ENCODE peak calls at places on chromosome 11, in eight cellular contexts. B is suprapubic skin, J is breast epithelium, Z is uterus, C is Peyer's patch, V is gastrocnemius medialis, L is GM12891, K is spleen. W is an unnamed sample.

GRCh38 chr11:122069946-122070345 is 46.1 kb downstream of the BLID start:
- DNase-seq in B (no peak), J (no peak), Z (peak), C (peak), V (no peak), L (no peak), K (no peak), W (no peak)

GRCh38 chr11:1140642-1141490 is 16.9 kb upstream of the MUC5AC start:
- DNase-seq in B (no peak), J (peak), Z (no peak), C (peak), V (no peak), L (no peak), K (no peak), W (no peak)

GRCh38 chr11:102421262-102421661 is 31.3 kb downstream of the TMEM123 start:
- DNase-seq in B (no peak), J (no peak), Z (no peak), C (no peak), V (no peak), L (no peak), K (no peak), W (no peak)

GRCh38 chr11:63915961-63916836 is 765 bp downstream of the RCOR2 start:
- DNase-seq in B (no peak), J (no peak), Z (peak), C (peak), V (no peak), L (no peak), K (peak), W (peak)

GRCh38 chr11:641806-642370 is 4.8 kb downstream of the DRD4 start:
- DNase-seq in B (no peak), J (no peak), Z (no peak), C (no peak), V (no peak), L (no peak), K (no peak), W (no peak)

GRCh38 chr11:15275141-15275540 is 160.4 kb downstream of the INSC start:
- DNase-seq in B (no peak), J (no peak), Z (no peak), C (no peak), V (no peak), L (no peak), K (no peak), W (no peak)

GRCh38 chr11:116414357-116414756 is 358.4 kb downstream of the BUD13 start:
- DNase-seq in B (no peak), J (no peak), Z (no peak), C (no peak), V (no peak), L (no peak), K (no peak), W (no peak)

GRCh38 chr11:67303989-67304411 is 670 bp downstream of the SSH3 start:
- DNase-seq in B (peak), J (peak), Z (peak), C (no peak), V (no peak), L (no peak), K (peak), W (no peak)

GRCh38 chr11:116736763-116737162 is 36.0 kb downstream of the BUD13 start:
- DNase-seq in B (no peak), J (no peak), Z (no peak), C (no peak), V (no peak), L (no peak), K (peak), W (peak)

GRCh38 chr11:112440518-112440917 is 179.9 kb upstream of the PLET1 start:
- DNase-seq in B (no peak), J (no peak), Z (no peak), C (no peak), V (no peak), L (no peak), K (no peak), W (no peak)

GRCh38 chr11:88104408-88104807 is 70.8 kb downstream of the RAB38 start:
- DNase-seq in B (no peak), J (no peak), Z (no peak), C (no peak), V (no peak), L (no peak), K (no peak), W (no peak)

GRCh38 chr11:132248585-132248984 is 878.2 kb downstream of the NTM start:
- DNase-seq in B (no peak), J (no peak), Z (no peak), C (no peak), V (no peak), L (no peak), K (no peak), W (no peak)

GRCh38 chr11:26623076-26623666 is 51.1 kb upstream of the MUC15 start:
- DNase-seq in B (no peak), J (no peak), Z (no peak), C (no peak), V (no peak), L (no peak), K (no peak), W (no peak)

GRCh38 chr11:33543823-33544222 is 156.8 kb downstream of the C11orf91 start:
- DNase-seq in B (no peak), J (no peak), Z (no peak), C (no peak), V (no peak), L (no peak), K (no peak), W (no peak)

GRCh38 chr11:2148253-2149000 is 9.2 kb upstream of the IGF2 start:
- DNase-seq in B (no peak), J (no peak), Z (no peak), C (no peak), V (no peak), L (no peak), K (no peak), W (no peak)

GRCh38 chr11:57638005-57638760 is 11.5 kb downstream of the YPEL4 start:
- DNase-seq in B (no peak), J (no peak), Z (peak), C (no peak), V (no peak), L (no peak), K (no peak), W (no peak)

GRCh38 chr11:44618561-44619425 is 53.3 kb downstream of the CD82 start:
- DNase-seq in B (peak), J (peak), Z (peak), C (peak), V (no peak), L (no peak), K (peak), W (no peak)

GRCh38 chr11:31872074-31872440 is 60.9 kb upstream of the PAX6 start:
- DNase-seq in B (no peak), J (no peak), Z (no peak), C (no peak), V (no peak), L (no peak), K (no peak), W (no peak)

GRCh38 chr11:116927163-116927772 is 89.8 kb upstream of the APOA1 start:
- DNase-seq in B (no peak), J (no peak), Z (no peak), C (peak), V (no peak), L (no peak), K (no peak), W (peak)

GRCh38 chr11:126456089-126456488 is 100.6 kb downstream of the ST3GAL4 start:
- DNase-seq in B (no peak), J (no peak), Z (no peak), C (no peak), V (no peak), L (no peak), K (no peak), W (no peak)

GRCh38 chr11:57163160-57163868 is 18.4 kb upstream of the LRRC55 start:
- DNase-seq in B (no peak), J (no peak), Z (no peak), C (no peak), V (no peak), L (no peak), K (no peak), W (no peak)

GRCh38 chr11:45900916-45901617 is 6.0 kb downstream of the FREY1 start:
- DNase-seq in B (no peak), J (no peak), Z (peak), C (no peak), V (no peak), L (no peak), K (no peak), W (no peak)

GRCh38 chr11:79113099-79113498 is 327.7 kb downstream of the TENM4 start:
- DNase-seq in B (no peak), J (no peak), Z (no peak), C (no peak), V (no peak), L (no peak), K (no peak), W (no peak)

GRCh38 chr11:45909594-45910475 is 2.8 kb upstream of the FREY1 start:
- DNase-seq in B (no peak), J (no peak), Z (no peak), C (no peak), V (no peak), L (no peak), K (no peak), W (no peak)

GRCh38 chr11:47467372-47467771 is 18.4 kb upstream of the RAPSN start:
- DNase-seq in B (no peak), J (no peak), Z (no peak), C (no peak), V (no peak), L (no peak), K (peak), W (no peak)

GRCh38 chr11:83219095-83219494 is 25.6 kb downstream of the ANKRD42 start:
- DNase-seq in B (no peak), J (no peak), Z (no peak), C (no peak), V (no peak), L (no peak), K (no peak), W (no peak)

GRCh38 chr11:59267738-59268475 is 55.2 kb upstream of the MPEG1 start:
- DNase-seq in B (no peak), J (no peak), Z (no peak), C (no peak), V (no peak), L (no peak), K (no peak), W (no peak)

GRCh38 chr11:20544536-20545237 is 54.7 kb upstream of the SLC6A5 start:
- DNase-seq in B (no peak), J (no peak), Z (no peak), C (no peak), V (no peak), L (no peak), K (no peak), W (no peak)

GRCh38 chr11:17519486-17519885 is 24.7 kb downstream of the USH1C start:
- DNase-seq in B (no peak), J (no peak), Z (no peak), C (no peak), V (no peak), L (no peak), K (no peak), W (no peak)

GRCh38 chr11:128509990-128510389 is 77.4 kb downstream of the ETS1 start:
- DNase-seq in B (no peak), J (no peak), Z (no peak), C (no peak), V (no peak), L (no peak), K (no peak), W (no peak)

GRCh38 chr11:72753341-72754148 is 1.3 kb upstream of the ARAP1 start:
- DNase-seq in B (no peak), J (no peak), Z (no peak), C (no peak), V (no peak), L (no peak), K (no peak), W (no peak)

GRCh38 chr11:122105009-122105828 is 10.8 kb downstream of the BLID start:
- DNase-seq in B (no peak), J (no peak), Z (no peak), C (no peak), V (no peak), L (no peak), K (no peak), W (no peak)

GRCh38 chr11:66810576-66811185 is 32.6 kb upstream of the RCE1 start:
- DNase-seq in B (no peak), J (no peak), Z (no peak), C (no peak), V (no peak), L (no peak), K (no peak), W (no peak)

GRCh38 chr11:118530683-118531596 is at the start of gene TMEM25:
- DNase-seq in B (no peak), J (peak), Z (peak), C (peak), V (peak), L (peak), K (peak), W (peak)
- TF ChIP-seq POLR2A in B (no peak), J (peak), Z (no peak), C (no peak), V (no peak), L (no peak), K (peak), W (no peak)

GRCh38 chr11:94543695-94544581 is at the start of gene FUT4:
- DNase-seq in B (peak), J (peak), Z (peak), C (peak), V (peak), L (peak), K (peak), W (peak)
- TF ChIP-seq POLR2A in B (peak), J (peak), Z (peak), C (peak), V (peak), L (no peak), K (peak), W (peak)

GRCh38 chr11:3166268-3167142 is 1.4 kb upstream of the OSBPL5 start:
- DNase-seq in B (no peak), J (no peak), Z (peak), C (no peak), V (no peak), L (peak), K (peak), W (no peak)

GRCh38 chr11:3164138-3164539 is 971 bp downstream of the OSBPL5 start:
- DNase-seq in B (no peak), J (no peak), Z (peak), C (no peak), V (no peak), L (peak), K (peak), W (peak)

GRCh38 chr11:3165916-3166267 is 782 bp upstream of the OSBPL5 start:
- DNase-seq in B (no peak), J (no peak), Z (peak), C (no peak), V (no peak), L (no peak), K (peak), W (no peak)

GRCh38 chr11:3164540-3165151 is 464 bp downstream of the OSBPL5 start:
- DNase-seq in B (peak), J (no peak), Z (peak), C (no peak), V (no peak), L (peak), K (peak), W (peak)

DNA sequence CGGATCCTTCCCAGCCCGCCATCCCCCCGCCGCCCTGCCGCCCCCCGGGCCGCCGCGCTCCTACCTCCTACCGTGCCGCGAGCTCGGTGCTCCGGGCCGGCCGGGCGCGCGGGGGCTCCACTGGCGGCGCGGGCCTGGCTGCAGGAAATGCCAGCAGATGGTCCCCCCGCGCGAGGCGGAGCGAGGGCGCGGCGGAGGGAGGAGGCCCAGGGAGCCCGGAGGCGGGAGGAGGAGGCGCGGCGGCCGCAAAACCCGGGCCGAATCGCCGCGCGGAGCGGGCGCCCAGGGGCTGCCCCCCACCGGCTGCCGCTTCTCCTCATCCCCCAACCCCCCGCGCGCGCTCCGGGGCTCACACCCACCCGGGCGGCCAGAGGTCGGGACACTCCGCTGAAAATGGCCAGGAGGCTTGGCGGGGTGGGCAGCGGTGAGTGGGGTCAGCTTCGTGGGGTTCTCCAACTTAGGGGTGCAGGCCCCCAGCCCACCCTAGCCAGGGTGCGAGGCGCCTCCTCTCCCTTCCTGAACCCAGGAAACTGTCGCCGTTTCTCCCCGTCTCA is at the start of gene OSBPL5:
- DNase-seq in B (peak), J (peak), Z (peak), C (no peak), V (no peak), L (peak), K (peak), W (peak)
- TF ChIP-seq POLR2A in B (no peak), J (no peak), Z (peak), C (no peak), V (peak), L (no peak), K (peak), W (no peak)

DNA sequence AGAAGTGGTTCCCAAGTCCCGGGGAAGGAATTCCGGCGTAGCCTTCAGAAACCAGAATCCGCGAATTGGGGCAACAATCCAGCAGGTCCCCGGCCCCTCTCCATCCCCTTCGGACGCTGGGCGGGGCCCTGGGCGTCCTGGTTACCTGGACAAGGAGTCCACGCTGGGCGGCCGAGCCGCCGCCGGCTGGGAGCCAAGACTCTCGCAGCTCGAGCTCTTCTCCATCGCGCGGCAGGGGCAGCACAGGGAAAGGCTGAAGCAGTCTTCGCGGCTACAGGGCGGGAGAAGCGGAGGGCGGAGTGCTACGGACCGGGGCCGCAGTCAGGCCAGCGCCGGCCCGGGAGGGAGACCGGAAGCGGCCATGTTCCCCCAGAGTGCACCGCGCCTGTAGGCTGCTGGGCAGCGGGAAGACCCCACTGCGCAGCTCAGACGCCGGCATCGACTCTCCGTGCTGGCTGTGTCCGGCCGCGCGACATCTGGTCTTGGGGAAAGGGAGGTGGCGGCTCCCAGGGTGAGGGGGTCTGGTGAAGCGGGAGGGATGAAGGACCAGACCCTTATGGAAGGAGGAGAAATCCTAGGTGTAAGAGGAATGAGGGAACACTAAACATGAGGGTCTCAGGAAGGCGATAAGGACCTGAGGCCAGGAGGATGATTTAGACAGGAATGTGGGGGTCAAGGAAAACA is at the start of gene MTMR2:
- DNase-seq in B (peak), J (peak), Z (peak), C (peak), V (peak), L (peak), K (peak), W (peak)
- TF ChIP-seq POLR2A in B (peak), J (peak), Z (peak), C (peak), V (peak), L (peak), K (no peak), W (peak)

DNA sequence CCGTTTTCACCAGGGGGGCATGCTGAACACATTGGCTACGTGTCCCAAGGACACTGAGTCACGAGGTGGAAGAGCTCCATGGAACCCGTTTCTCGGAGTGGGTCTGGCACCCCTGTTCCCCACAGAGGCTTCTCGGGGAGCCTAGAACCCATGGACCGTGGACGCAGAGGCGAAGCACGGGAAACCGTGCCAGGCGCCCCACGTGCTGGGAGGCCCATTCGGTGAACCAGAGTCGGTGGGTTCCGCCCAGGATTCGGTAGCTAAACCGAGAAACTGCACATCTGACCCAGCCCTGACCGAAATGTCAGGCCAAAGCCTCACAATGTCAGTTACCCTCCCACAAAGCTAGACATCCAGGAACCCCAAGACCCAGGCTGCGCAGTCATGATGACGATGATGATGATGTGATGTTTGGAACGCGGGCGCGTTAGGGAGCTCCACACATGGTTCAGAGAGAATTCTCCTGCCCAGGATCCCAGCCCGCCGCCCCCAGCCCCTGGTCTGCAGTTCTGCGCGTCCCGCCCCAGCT is 28.5 kb upstream of the WNT11 start:
- DNase-seq in B (no peak), J (no peak), Z (peak), C (no peak), V (no peak), L (peak), K (peak), W (peak)
- TF ChIP-seq POLR2A in B (no peak), J (no peak), Z (no peak), C (no peak), V (no peak), L (no peak), K (no peak), W (no peak)

GRCh38 chr11:65353900-65354264 is 669 bp upstream of the TIGD3 start:
- DNase-seq in B (no peak), J (no peak), Z (no peak), C (no peak), V (no peak), L (no peak), K (no peak), W (no peak)

GRCh38 chr11:65353376-65353775 is 1.2 kb upstream of the TIGD3 start:
- DNase-seq in B (no peak), J (no peak), Z (no peak), C (no peak), V (no peak), L (no peak), K (no peak), W (no peak)

GRCh38 chr11:65355776-65356393 is 1.3 kb downstream of the TIGD3 start:
- DNase-seq in B (no peak), J (peak), Z (peak), C (no peak), V (no peak), L (no peak), K (peak), W (peak)

GRCh38 chr11:65355013-65355775 is 643 bp downstream of the TIGD3 start:
- DNase-seq in B (no peak), J (peak), Z (peak), C (peak), V (no peak), L (peak), K (peak), W (peak)

DNA sequence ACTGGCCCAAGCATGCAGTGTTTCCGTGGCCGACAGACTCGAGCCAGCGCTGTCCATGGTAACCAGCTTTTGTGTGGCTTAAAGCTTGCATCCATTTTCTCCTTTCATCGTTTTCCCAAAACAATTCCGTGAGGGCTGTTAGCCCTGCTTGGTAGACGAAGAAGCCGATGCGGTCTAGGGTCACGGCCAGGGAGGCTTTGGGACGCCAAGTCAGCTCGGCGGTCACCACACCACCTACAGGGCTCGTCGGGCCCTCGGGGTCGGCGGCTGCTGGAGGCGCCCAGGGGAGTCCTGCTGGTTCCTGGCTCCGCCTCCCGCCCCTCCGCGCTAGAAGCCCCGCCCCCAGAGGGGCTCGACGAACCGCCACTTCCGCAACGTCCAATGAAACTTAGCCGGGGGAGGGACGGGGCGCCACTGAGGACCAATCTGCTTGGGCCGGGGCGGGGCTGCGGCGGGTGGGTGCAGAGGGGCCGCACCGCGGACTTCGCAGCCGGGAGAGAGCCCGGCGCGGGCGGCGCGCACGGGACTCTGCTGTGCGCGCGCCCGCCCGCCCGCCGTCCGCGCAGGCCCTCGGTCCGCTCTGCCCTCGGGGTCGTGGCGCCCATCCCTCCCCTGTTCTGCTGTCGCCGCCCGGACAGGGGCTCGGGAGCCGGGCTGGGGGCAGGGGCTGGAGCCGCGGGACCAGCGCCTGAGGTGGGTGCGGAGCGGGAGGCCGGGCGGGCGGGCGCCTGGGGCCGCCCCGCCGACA is at the start of gene TIGD3:
- DNase-seq in B (peak), J (peak), Z (peak), C (peak), V (peak), L (peak), K (peak), W (peak)
- TF ChIP-seq POLR2A in B (peak), J (no peak), Z (peak), C (peak), V (peak), L (no peak), K (no peak), W (peak)